ENCODE peak calls at places on chromosomes 11 and 22, in ten cellular contexts. O is ovary, C is DND-41, V is mesenchymal stem cell, X is SJSA1, D is body of pancreas, J is foreskin keratinocyte, Y is small intestine, A is H9, W is GM23248. E is an unnamed sample. For H3K27me3 and H3K4me1, the result is how much of the 10 kb centered on the place peaks cover.

GRCh38 chr11:134647066-134647746 is 235.2 kb upstream of the B3GAT1 start:
- DNase-seq in O (no peak), C (peak), V (no peak), X (no peak), D (no peak), J (no peak), Y (no peak), A (no peak), W (no peak), E (no peak)

GRCh38 chr11:111299111-111300026 is 1.0 kb downstream of the POU2AF3 start:
- DNase-seq in O (peak), C (no peak), V (peak), X (peak), D (peak), J (no peak), Y (peak), A (peak), W (peak), E (no peak)

GRCh38 chr11:101912823-101913284 is 2.0 kb upstream of the CEP126 start:
- DNase-seq in O (no peak), C (no peak), V (peak), X (no peak), D (no peak), J (no peak), Y (no peak), A (no peak), W (peak), E (no peak)

GRCh38 chr11:82523141-82523540 is 210.5 kb downstream of the FAM181B start:
- DNase-seq in O (peak), C (no peak), V (no peak), X (no peak), D (no peak), J (no peak), Y (no peak), A (peak), W (no peak), E (no peak)

GRCh38 chr11:20003357-20003756 is 156.9 kb downstream of the DBX1 start:
- DNase-seq in O (no peak), C (no peak), V (no peak), X (no peak), D (no peak), J (no peak), Y (peak), A (no peak), W (no peak), E (no peak)

GRCh38 chr11:45625611-45626010 is 39.8 kb downstream of the CHST1 start:
- DNase-seq in O (no peak), C (no peak), V (no peak), X (no peak), D (no peak), J (no peak), Y (no peak), A (no peak), W (no peak), E (no peak)

GRCh38 chr11:64007160-64007628 is 21.0 kb downstream of the OTUB1 start:
- DNase-seq in O (no peak), C (no peak), V (peak), X (peak), D (no peak), J (no peak), Y (no peak), A (peak), W (peak), E (no peak)

GRCh38 chr11:3855808-3856491 is 486 bp downstream of the STIM1 start:
- DNase-seq in O (peak), C (peak), V (peak), X (peak), D (no peak), J (no peak), Y (peak), A (peak), W (peak), E (no peak)

GRCh38 chr11:69311767-69312385 is 17.9 kb downstream of the MYEOV start:
- DNase-seq in O (no peak), C (peak), V (peak), X (peak), D (no peak), J (no peak), Y (peak), A (no peak), W (no peak), E (peak)

GRCh38 chr11:123286761-123287160 is 91.7 kb upstream of the CLMP start:
- DNase-seq in O (no peak), C (no peak), V (peak), X (no peak), D (no peak), J (no peak), Y (no peak), A (no peak), W (peak), E (no peak)

GRCh38 chr11:104164028-104164520 is at the start of gene PDGFD:
- DNase-seq in O (peak), C (no peak), V (peak), X (peak), D (peak), J (peak), Y (peak), A (peak), W (peak), E (peak)

GRCh38 chr22:48428556-48429371 is 1398.9 kb downstream of the BRD1 start:
- DNase-seq in O (no peak), C (no peak), V (no peak), X (peak), D (no peak), J (no peak), Y (peak), A (no peak), W (peak), E (no peak)

GRCh38 chr11:57302489-57302888 is 22.3 kb downstream of the TNKS1BP1 start:
- DNase-seq in O (no peak), C (no peak), V (no peak), X (no peak), D (no peak), J (no peak), Y (no peak), A (no peak), W (no peak), E (no peak)

GRCh38 chr22:24831678-24832077 is 25.7 kb downstream of the SGSM1 start:
- DNase-seq in O (no peak), C (no peak), V (no peak), X (no peak), D (no peak), J (no peak), Y (no peak), A (no peak), W (no peak), E (no peak)

GRCh38 chr11:20013346-20014066 is 146.8 kb downstream of the DBX1 start:
- DNase-seq in O (no peak), C (no peak), V (no peak), X (no peak), D (no peak), J (no peak), Y (peak), A (no peak), W (no peak), E (no peak)

GRCh38 chr11:128552783-128553661 is 34.3 kb downstream of the ETS1 start:
- DNase-seq in O (no peak), C (no peak), V (peak), X (no peak), D (no peak), J (peak), Y (no peak), A (no peak), W (peak), E (no peak)

GRCh38 chr11:111541209-111542061 is 915 bp downstream of the LAYN start:
- DNase-seq in O (peak), C (no peak), V (peak), X (peak), D (peak), J (no peak), Y (no peak), A (peak), W (peak), E (no peak)

GRCh38 chr22:29167032-29167911 is 38.4 kb upstream of the EMID1 start:
- DNase-seq in O (no peak), C (peak), V (no peak), X (no peak), D (no peak), J (no peak), Y (no peak), A (no peak), W (no peak), E (peak)

GRCh38 chr11:36328956-36329673 is 33.0 kb downstream of the PRR5L start:
- DNase-seq in O (no peak), C (no peak), V (no peak), X (no peak), D (no peak), J (no peak), Y (no peak), A (no peak), W (peak), E (no peak)

GRCh38 chr22:36417281-36417686 is 29.5 kb upstream of the MYH9 start:
- DNase-seq in O (no peak), C (peak), V (no peak), X (peak), D (peak), J (peak), Y (peak), A (no peak), W (peak), E (no peak)
- H3K27ac ChIP-seq in O (no peak), C (no peak), V (peak), X (peak), D (peak), J (peak), Y (peak), A (no peak), W (peak), E (no peak)

GRCh38 chr11:11370263-11371060 is 17.4 kb upstream of the CSNK2A3 start:
- DNase-seq in O (no peak), C (no peak), V (no peak), X (no peak), D (no peak), J (no peak), Y (no peak), A (no peak), W (peak), E (no peak)

GRCh38 chr11:11374358-11375148 is 21.5 kb upstream of the CSNK2A3 start:
- DNase-seq in O (no peak), C (no peak), V (no peak), X (no peak), D (no peak), J (no peak), Y (no peak), A (no peak), W (no peak), E (no peak)

GRCh38 chr11:11372461-11372860 is 19.4 kb upstream of the CSNK2A3 start:
- DNase-seq in O (no peak), C (no peak), V (no peak), X (no peak), D (no peak), J (no peak), Y (no peak), A (no peak), W (no peak), E (no peak)

GRCh38 chr11:11378184-11378940 is 25.3 kb upstream of the CSNK2A3 start:
- DNase-seq in O (no peak), C (no peak), V (no peak), X (no peak), D (no peak), J (no peak), Y (no peak), A (no peak), W (no peak), E (no peak)

GRCh38 chr11:11373934-11374333 is 20.9 kb upstream of the CSNK2A3 start:
- DNase-seq in O (no peak), C (no peak), V (no peak), X (no peak), D (no peak), J (no peak), Y (no peak), A (no peak), W (no peak), E (no peak)
- H3K27me3 ChIP-seq in O (under half), C (under half), V (half or more), X (under half), D (under half), J (under half), Y (under half), A (under half), W (under half), E (under half)

DNA sequence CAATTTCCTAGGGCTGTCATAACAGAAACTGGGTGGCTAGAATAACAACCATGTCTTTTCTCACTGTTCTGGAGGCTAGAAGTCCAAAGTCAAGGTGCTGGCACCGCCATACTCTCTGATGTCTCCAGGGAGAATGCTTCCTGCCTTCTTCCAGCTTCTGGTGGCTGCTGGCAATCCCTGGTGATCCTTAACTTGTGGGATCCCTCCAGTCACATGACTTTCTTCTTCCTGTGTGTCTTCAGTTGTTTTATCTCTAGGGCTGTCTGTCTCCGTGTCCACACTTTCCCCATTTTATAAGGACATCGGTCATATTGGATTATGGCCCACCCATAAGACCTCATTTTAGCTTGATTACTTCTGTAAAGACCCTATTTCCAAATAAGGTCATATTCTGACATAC is 6.0 kb upstream of the CSF2RB start:
- DNase-seq in O (no peak), C (no peak), V (no peak), X (no peak), D (no peak), J (no peak), Y (no peak), A (no peak), W (no peak), E (no peak)
- H3K4me1 ChIP-seq in O (under half), C (under half), V (under half), X (under half), D (under half), J (under half), Y (under half), A (under half), W (under half), E (under half)

GRCh38 chr11:924406-925157 is 1.1 kb upstream of the AP2A2 start:
- DNase-seq in O (peak), C (no peak), V (no peak), X (no peak), D (no peak), J (no peak), Y (no peak), A (no peak), W (no peak), E (no peak)
- H3K27ac ChIP-seq in O (peak), C (no peak), V (no peak), X (no peak), D (no peak), J (no peak), Y (no peak), A (no peak), W (no peak), E (no peak)

GRCh38 chr11:5818245-5818865 is 9.6 kb downstream of the OR52N2 start:
- DNase-seq in O (no peak), C (no peak), V (peak), X (no peak), D (no peak), J (no peak), Y (peak), A (no peak), W (no peak), E (no peak)
- H3K27me3 ChIP-seq in O (under half), C (under half), V (under half), X (under half), D (under half), J (under half), Y (under half), A (under half), W (under half), E (under half)

DNA sequence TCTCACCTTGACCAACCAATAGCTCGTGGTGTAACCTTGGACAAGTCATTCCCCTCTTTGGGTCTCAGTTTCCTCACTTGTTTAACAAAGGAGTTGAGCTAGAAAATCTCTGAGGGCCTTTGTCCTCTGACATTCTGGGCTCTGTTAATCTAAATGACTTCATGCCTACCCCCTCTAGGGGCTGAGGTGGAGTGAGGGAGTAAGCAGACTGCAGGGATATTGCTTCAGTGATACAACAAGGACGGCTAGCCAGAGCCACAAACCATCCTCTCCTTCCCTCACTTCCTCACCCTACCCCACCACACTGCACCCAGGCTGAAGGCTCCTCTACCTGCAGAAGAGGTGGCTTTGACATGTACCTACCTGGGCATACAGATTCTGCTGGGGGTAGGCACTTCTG is 34.8 kb downstream of the RELT start:
- DNase-seq in O (no peak), C (no peak), V (no peak), X (no peak), D (no peak), J (no peak), Y (no peak), A (no peak), W (no peak), E (no peak)
- H3K4me1 ChIP-seq in O (under half), C (under half), V (under half), X (under half), D (under half), J (under half), Y (under half), A (under half), W (under half), E (under half)